ENCODE peak calls at places on chromosomes 2 and 18, in ten cellular contexts. J, N, P, L, I, R, Z, D, C and V are unnamed samples. For H3K4me1, the result is how much of the 10 kb centered on the place peaks cover.

GRCh38 chr2:227884511-227884947 is 13.1 kb downstream of the DAW1 start:
- DNase-seq in J (peak), N (peak), P (peak), L (no peak), I (peak), R (no peak), Z (peak), D (peak), C (peak), V (peak)

GRCh38 chr2:37869304-37869703 is 55.8 kb upstream of the RMDN2 start:
- DNase-seq in J (no peak), N (no peak), P (no peak), L (no peak), I (no peak), R (no peak), Z (no peak), D (no peak), C (no peak), V (no peak)

GRCh38 chr2:138707424-138708074 is 72.6 kb downstream of the NXPH2 start:
- DNase-seq in J (peak), N (no peak), P (no peak), L (no peak), I (no peak), R (no peak), Z (no peak), D (no peak), C (no peak), V (no peak)

GRCh38 chr18:58004317-58004716 is 39.7 kb upstream of the NEDD4L start:
- DNase-seq in J (peak), N (no peak), P (no peak), L (no peak), I (no peak), R (no peak), Z (no peak), D (no peak), C (no peak), V (no peak)

GRCh38 chr18:11956371-11957308 is 24.7 kb upstream of the IMPA2 start:
- DNase-seq in J (no peak), N (no peak), P (no peak), L (no peak), I (no peak), R (no peak), Z (no peak), D (no peak), C (no peak), V (no peak)

GRCh38 chr2:43307973-43308372 is 81.6 kb upstream of the ZFP36L2 start:
- DNase-seq in J (no peak), N (no peak), P (no peak), L (no peak), I (no peak), R (no peak), Z (no peak), D (no peak), C (no peak), V (no peak)

GRCh38 chr18:34886162-34886561 is 155.1 kb upstream of the MAPRE2 start:
- DNase-seq in J (no peak), N (no peak), P (no peak), L (no peak), I (no peak), R (no peak), Z (no peak), D (no peak), C (no peak), V (no peak)

GRCh38 chr2:207467716-207468347 is 61.9 kb upstream of the CREB1 start:
- DNase-seq in J (no peak), N (no peak), P (no peak), L (no peak), I (no peak), R (no peak), Z (no peak), D (no peak), C (no peak), V (no peak)

GRCh38 chr2:45014016-45014702 is 4.9 kb upstream of the SIX2 start:
- DNase-seq in J (no peak), N (peak), P (peak), L (no peak), I (peak), R (no peak), Z (peak), D (no peak), C (no peak), V (peak)

GRCh38 chr18:75344161-75344560 is 83.3 kb downstream of the SMIM21 start:
- DNase-seq in J (no peak), N (no peak), P (no peak), L (no peak), I (no peak), R (no peak), Z (no peak), D (no peak), C (no peak), V (no peak)

GRCh38 chr2:54073796-54074195 is 41.6 kb upstream of the ACYP2 start:
- DNase-seq in J (peak), N (no peak), P (no peak), L (no peak), I (no peak), R (no peak), Z (no peak), D (no peak), C (no peak), V (no peak)

GRCh38 chr2:229454934-229455631 is 184.0 kb upstream of the PID1 start:
- DNase-seq in J (peak), N (no peak), P (no peak), L (no peak), I (no peak), R (no peak), Z (no peak), D (no peak), C (no peak), V (no peak)
- H3K27ac ChIP-seq in J (peak), N (no peak), P (no peak), L (no peak), I (no peak), R (peak), Z (no peak), D (no peak), C (no peak), V (no peak)

DNA sequence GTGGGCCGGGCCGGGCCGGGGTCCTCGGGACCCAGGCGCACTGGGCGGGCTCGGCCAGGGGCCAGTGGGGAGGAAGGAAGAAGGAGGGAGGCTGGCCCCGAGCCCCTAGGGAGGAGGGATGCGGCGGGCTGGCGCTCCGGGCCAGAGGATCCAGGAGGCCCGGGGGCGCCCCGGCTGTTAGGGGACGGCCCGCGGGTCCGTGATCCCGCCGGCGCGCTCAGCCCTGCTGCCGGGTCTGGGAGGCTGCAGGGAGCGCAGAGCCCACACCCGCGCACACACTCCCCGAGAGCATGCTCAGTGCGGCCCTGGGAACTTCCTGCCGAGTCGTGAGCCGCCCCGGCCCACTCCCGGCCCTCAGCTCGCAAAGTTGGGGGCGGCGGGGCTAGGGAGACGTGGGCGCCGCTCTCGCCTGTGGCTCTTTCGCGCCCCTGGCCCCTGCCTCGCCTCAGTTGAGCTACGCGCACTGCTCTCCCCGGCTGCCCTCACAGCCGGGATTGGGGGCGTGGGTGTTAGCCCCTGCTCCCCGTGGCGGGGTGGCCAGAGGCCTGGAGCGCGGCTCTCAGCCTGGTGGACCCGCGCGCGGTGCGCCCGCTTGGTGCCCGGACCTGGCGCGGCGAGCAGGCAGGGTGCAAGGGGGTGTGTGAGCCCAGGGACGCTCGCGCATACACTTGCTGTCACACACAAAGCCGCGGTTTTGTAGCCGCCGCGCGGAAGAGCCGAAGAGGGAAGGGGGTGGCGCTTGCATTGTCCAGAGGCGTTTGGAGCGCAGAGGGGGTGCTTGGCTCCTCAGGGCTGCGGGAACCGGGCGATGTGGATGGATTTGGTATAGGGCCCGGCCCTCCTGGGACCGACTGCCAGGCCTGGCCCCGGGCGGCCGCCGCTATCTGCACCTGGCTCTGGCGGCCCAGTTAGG is 132.9 kb upstream of the MGAT5 start:
- DNase-seq in J (peak), N (peak), P (peak), L (no peak), I (peak), R (no peak), Z (peak), D (peak), C (peak), V (peak)
- H3K4me1 ChIP-seq in J (under half), N (half or more), P (half or more), L (under half), I (under half), R (under half), Z (under half), D (half or more), C (under half), V (under half)

GRCh38 chr2:112276954-112277353 is 1.6 kb downstream of the ZC3H6 start:
- DNase-seq in J (no peak), N (no peak), P (no peak), L (no peak), I (no peak), R (no peak), Z (no peak), D (no peak), C (no peak), V (no peak)
- H3K4me3 ChIP-seq in J (peak), N (peak), P (no peak), L (no peak), I (peak), R (peak), Z (peak), D (no peak), C (peak), V (no peak)

DNA sequence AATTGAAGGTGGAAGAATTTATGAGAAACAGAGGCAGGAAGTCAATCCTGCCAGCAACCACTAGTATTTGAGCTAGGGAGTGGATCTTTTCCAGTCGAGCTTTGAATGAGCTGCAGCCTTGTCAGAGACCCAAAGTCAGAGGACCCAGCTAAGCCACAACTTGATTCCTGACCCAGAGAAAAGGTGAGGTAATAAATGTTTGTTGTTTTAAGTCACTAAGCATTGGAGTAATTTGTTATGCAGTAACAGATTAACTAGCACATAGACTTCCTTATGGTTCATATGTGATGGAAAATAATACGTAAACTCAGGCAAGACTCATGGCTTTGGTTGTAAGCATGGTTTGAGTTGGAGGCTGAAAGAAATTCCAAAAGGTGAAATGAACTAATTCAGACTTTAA is 21.6 kb downstream of the EFEMP1 start:
- DNase-seq in J (no peak), N (no peak), P (no peak), L (no peak), I (no peak), R (no peak), Z (no peak), D (no peak), C (no peak), V (no peak)
- H3K27ac ChIP-seq in J (no peak), N (no peak), P (no peak), L (no peak), I (no peak), R (peak), Z (no peak), D (no peak), C (no peak), V (no peak)

GRCh38 chr2:96758987-96759386 is 1.7 kb upstream of the CNNM4 start:
- DNase-seq in J (no peak), N (no peak), P (no peak), L (no peak), I (no peak), R (no peak), Z (no peak), D (no peak), C (no peak), V (peak)

GRCh38 chr2:96759548-96759947 is 1.2 kb upstream of the CNNM4 start:
- DNase-seq in J (no peak), N (no peak), P (no peak), L (no peak), I (no peak), R (no peak), Z (no peak), D (no peak), C (no peak), V (no peak)

GRCh38 chr2:96762529-96763253 is 2.0 kb downstream of the CNNM4 start:
- DNase-seq in J (peak), N (no peak), P (no peak), L (no peak), I (no peak), R (no peak), Z (no peak), D (no peak), C (no peak), V (peak)

GRCh38 chr2:96760986-96761832 is 507 bp downstream of the CNNM4 start:
- DNase-seq in J (peak), N (no peak), P (peak), L (no peak), I (no peak), R (no peak), Z (no peak), D (peak), C (peak), V (peak)

DNA sequence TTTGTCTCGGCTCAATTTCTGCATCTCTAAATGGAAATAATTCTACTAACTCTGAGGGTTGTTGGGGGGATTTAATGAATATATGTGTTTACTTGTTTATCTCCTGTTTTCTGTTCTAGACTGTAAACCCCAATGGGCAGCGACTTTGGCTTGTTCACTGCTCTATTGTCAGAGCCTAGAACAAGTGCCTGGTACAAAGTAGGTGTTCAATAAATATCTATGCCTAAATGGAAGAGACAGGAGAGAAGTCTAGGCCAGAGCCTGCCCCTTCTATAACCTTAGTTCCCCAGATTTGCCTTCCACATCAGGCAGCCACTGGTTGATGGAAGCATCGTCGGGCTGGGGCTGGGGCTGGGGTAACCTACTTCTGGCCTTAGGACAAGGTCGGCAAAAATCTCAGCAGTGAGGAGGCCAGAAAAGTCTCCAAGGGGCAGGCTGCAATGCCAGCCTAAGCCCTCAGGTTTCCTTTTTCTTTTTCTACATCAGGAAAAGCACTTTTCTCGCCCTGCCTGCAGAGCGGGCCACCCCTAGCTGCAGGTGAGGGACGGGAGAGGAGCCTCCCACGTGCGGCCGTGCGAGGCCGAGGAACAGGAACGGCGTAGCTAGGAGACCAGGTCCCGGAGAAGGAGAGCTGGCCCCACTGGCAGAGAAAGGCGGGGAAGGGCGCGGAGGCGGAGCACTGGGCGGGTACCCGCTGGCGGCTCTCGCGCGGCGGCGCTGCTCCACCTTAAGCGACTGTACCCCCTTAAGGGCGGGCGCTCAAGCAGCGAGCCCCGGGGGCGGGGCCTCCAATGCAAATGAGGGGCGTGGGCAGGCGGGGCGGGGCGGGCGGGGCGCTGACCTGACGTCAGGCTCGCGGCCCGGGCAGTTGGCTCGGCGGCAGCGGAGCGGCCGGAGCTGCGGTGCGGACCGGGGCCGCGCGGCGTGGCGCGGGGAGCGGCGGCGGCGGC is at the start of gene CNNM4:
- DNase-seq in J (peak), N (peak), P (peak), L (no peak), I (peak), R (peak), Z (peak), D (peak), C (peak), V (peak)
- H3K4me1 ChIP-seq in J (under half), N (under half), P (under half), L (under half), I (under half), R (under half), Z (under half), D (half or more), C (under half), V (under half)

GRCh38 chr18:63363951-63364350 is 3.1 kb downstream of the KDSR start:
- DNase-seq in J (no peak), N (no peak), P (no peak), L (no peak), I (no peak), R (no peak), Z (no peak), D (peak), C (no peak), V (no peak)
- H3K4me3 ChIP-seq in J (no peak), N (no peak), P (no peak), L (no peak), I (no peak), R (no peak), Z (no peak), D (no peak), C (no peak), V (no peak)

DNA sequence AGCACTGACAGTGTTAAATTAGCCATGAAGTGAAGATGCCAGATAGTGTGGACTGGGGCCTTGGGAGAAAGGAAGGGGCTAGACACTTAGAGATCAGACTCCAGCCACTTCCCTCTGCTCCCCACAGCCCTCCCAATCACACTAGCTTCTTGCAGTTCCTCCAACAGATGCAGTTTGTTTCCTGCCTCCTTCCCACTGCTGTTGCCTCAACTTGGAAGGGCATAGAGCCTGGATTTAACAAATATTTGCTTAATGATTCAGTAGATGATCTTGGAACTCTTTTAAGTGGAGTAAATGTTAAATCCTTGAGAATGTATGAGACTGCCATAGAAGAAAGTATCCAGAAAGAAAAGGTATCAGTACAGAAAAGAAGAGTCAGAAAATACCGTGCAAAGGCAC is 1.5 kb upstream of the BZW1 start:
- DNase-seq in J (peak), N (no peak), P (peak), L (peak), I (peak), R (no peak), Z (no peak), D (no peak), C (no peak), V (peak)
- H3K27ac ChIP-seq in J (peak), N (peak), P (peak), L (peak), I (peak), R (peak), Z (peak), D (peak), C (peak), V (peak)